ENCODE peak calls at places on chromosome 6, in five cellular contexts. One of them, this sample, is unnamed.

GRCh38 chr6:28982476-28983266 is 22.4 kb downstream of the ZNF311 start:
- DNase-seq in A549: peak; percentile 46
- DNase-seq in GM06990: no peak
- DNase-seq in fibroblast of villous mesenchyme: peak; percentile 69
- DNase-seq in mammary epithelial cell: peak; percentile 65
- DNase-seq in this sample: peak; percentile 78

GRCh38 chr6:76835289-76835688 is 628.0 kb downstream of the HTR1B start:
- DNase-seq in mammary epithelial cell: no peak
- DNase-seq in fibroblast of villous mesenchyme: no peak
- DNase-seq in A549: no peak
- DNase-seq in GM06990: no peak
- DNase-seq in this sample: no peak

GRCh38 chr6:13486679-13487121 is 700 bp downstream of the GFOD1 start:
- DNase-seq in mammary epithelial cell: peak; percentile 64
- DNase-seq in A549: peak; percentile 53
- DNase-seq in GM06990: peak; percentile 82
- DNase-seq in fibroblast of villous mesenchyme: peak; percentile 65
- DNase-seq in this sample: peak; percentile 71

GRCh38 chr6:154732824-154733609 is at the start of gene SCAF8:
- DNase-seq in mammary epithelial cell: peak; percentile 82
- DNase-seq in A549: peak; percentile 44
- DNase-seq in GM06990: peak; percentile 90
- DNase-seq in fibroblast of villous mesenchyme: peak; percentile 78
- DNase-seq in this sample: peak; percentile 78

GRCh38 chr6:40308533-40309306 is 278.4 kb downstream of the LRFN2 start:
- DNase-seq in GM06990: peak; percentile 9
- DNase-seq in mammary epithelial cell: peak; percentile 45
- DNase-seq in fibroblast of villous mesenchyme: peak; percentile 31
- DNase-seq in A549: peak; percentile 32
- DNase-seq in this sample: peak; percentile 36

GRCh38 chr6:118469468-118469867 is 78.6 kb upstream of the PLN start:
- DNase-seq in fibroblast of villous mesenchyme: peak; percentile 10
- DNase-seq in GM06990: no peak
- DNase-seq in A549: no peak
- DNase-seq in mammary epithelial cell: no peak
- DNase-seq in this sample: no peak

GRCh38 chr6:4491501-4492260 is 284.5 kb upstream of the CDYL start:
- DNase-seq in fibroblast of villous mesenchyme: peak; percentile 23
- DNase-seq in mammary epithelial cell: peak; percentile 67
- DNase-seq in A549: no peak
- DNase-seq in GM06990: no peak
- DNase-seq in this sample: peak; percentile 29

GRCh38 chr6:3575166-3575565 is 118.3 kb upstream of the SLC22A23 start:
- DNase-seq in fibroblast of villous mesenchyme: no peak
- DNase-seq in A549: no peak
- DNase-seq in GM06990: no peak
- DNase-seq in mammary epithelial cell: no peak
- DNase-seq in this sample: no peak

GRCh38 chr6:134491473-134491872 is 173.6 kb upstream of the SGK1 start:
- DNase-seq in fibroblast of villous mesenchyme: peak; percentile 93
- DNase-seq in mammary epithelial cell: peak; percentile 69
- DNase-seq in GM06990: no peak
- DNase-seq in A549: no peak
- DNase-seq in this sample: peak; percentile 56

GRCh38 chr6:159935633-159936032 is 33.2 kb upstream of the IGF2R start:
- DNase-seq in A549: no peak
- DNase-seq in GM06990: no peak
- DNase-seq in mammary epithelial cell: peak; percentile 20
- DNase-seq in fibroblast of villous mesenchyme: no peak
- DNase-seq in this sample: peak; percentile 63

GRCh38 chr6:52662031-52662430 is 8.9 kb upstream of the TMEM14A start:
- DNase-seq in A549: no peak
- DNase-seq in mammary epithelial cell: no peak
- DNase-seq in fibroblast of villous mesenchyme: no peak
- DNase-seq in GM06990: no peak
- DNase-seq in this sample: no peak

GRCh38 chr6:28657756-28658465 is 132.2 kb downstream of the GPX5 start:
- DNase-seq in mammary epithelial cell: peak; percentile 44
- DNase-seq in fibroblast of villous mesenchyme: peak; percentile 62
- DNase-seq in A549: peak; percentile 61
- DNase-seq in GM06990: peak; percentile 32
- DNase-seq in this sample: peak; percentile 81

GRCh38 chr6:156832166-156832743 is 55.1 kb downstream of the ARID1B start:
- DNase-seq in GM06990: no peak
- DNase-seq in A549: peak; percentile 9
- DNase-seq in fibroblast of villous mesenchyme: no peak
- DNase-seq in mammary epithelial cell: peak; percentile 35
- DNase-seq in this sample: peak; percentile 75

GRCh38 chr6:108937170-108937569 is 88.9 kb downstream of the ARMC2 start:
- DNase-seq in fibroblast of villous mesenchyme: no peak
- DNase-seq in GM06990: no peak
- DNase-seq in mammary epithelial cell: peak; percentile 40
- DNase-seq in A549: no peak
- DNase-seq in this sample: no peak

GRCh38 chr6:98769546-98769945 is 64.8 kb upstream of the POU3F2 start:
- DNase-seq in GM06990: no peak
- DNase-seq in mammary epithelial cell: peak; percentile 20
- DNase-seq in A549: peak; percentile 1
- DNase-seq in fibroblast of villous mesenchyme: no peak
- DNase-seq in this sample: peak; percentile 44

GRCh38 chr6:125095501-125096301 is 57.9 kb upstream of the TPD52L1 start:
- DNase-seq in mammary epithelial cell: peak; percentile 63
- DNase-seq in GM06990: no peak
- DNase-seq in fibroblast of villous mesenchyme: peak; percentile 63
- DNase-seq in A549: no peak
- DNase-seq in this sample: peak; percentile 78

GRCh38 chr6:24321538-24322162 is 36.2 kb downstream of the DCDC2 start:
- DNase-seq in fibroblast of villous mesenchyme: peak; percentile 42
- DNase-seq in mammary epithelial cell: no peak
- DNase-seq in GM06990: no peak
- DNase-seq in A549: no peak
- DNase-seq in this sample: peak; percentile 47

GRCh38 chr6:137259349-137259748 is 40.2 kb upstream of the IFNGR1 start:
- DNase-seq in fibroblast of villous mesenchyme: no peak
- DNase-seq in GM06990: no peak
- DNase-seq in A549: no peak
- DNase-seq in mammary epithelial cell: peak; percentile 58
- DNase-seq in this sample: peak; percentile 8

GRCh38 chr6:150932976-150933375 is 67.5 kb downstream of the MTHFD1L start:
- DNase-seq in mammary epithelial cell: no peak
- DNase-seq in GM06990: no peak
- DNase-seq in A549: no peak
- DNase-seq in fibroblast of villous mesenchyme: peak; percentile 57
- DNase-seq in this sample: no peak

GRCh38 chr6:7414811-7415210 is 25.2 kb downstream of the RIOK1 start:
- DNase-seq in A549: no peak
- DNase-seq in GM06990: no peak
- DNase-seq in fibroblast of villous mesenchyme: peak; percentile 95
- DNase-seq in mammary epithelial cell: no peak
- DNase-seq in this sample: peak; percentile 90

GRCh38 chr6:159203304-159204005 is 34.3 kb downstream of the FNDC1 start:
- DNase-seq in mammary epithelial cell: peak; percentile 71
- DNase-seq in A549: no peak
- DNase-seq in fibroblast of villous mesenchyme: peak; percentile 75
- DNase-seq in GM06990: no peak
- DNase-seq in this sample: peak; percentile 96

GRCh38 chr6:133241088-133241900 is at the start of gene EYA4:
- DNase-seq in mammary epithelial cell: peak; percentile 19
- DNase-seq in GM06990: peak; percentile 15
- DNase-seq in A549: peak; percentile 41
- DNase-seq in fibroblast of villous mesenchyme: peak; percentile 9
- DNase-seq in this sample: peak; percentile 26

DNA sequence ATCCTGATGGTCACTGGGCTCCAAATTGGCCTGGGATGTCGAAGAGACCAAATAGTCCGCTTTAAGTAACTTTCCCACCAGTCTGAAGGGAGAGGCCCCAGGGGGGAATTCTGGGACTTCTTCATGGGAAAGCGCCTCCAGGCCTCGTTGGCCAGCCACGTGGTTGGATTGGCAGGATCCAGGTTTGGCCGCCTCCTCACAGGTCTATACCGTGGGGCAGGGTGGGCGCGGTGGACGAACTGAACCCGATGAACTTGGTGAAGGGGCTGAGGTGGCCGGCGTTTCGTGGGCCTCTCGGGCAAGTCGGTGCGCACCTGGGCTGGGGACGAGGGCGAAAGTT is 297 bp downstream of the POM121L2 start:
- DNase-seq in GM06990: no peak
- DNase-seq in A549: no peak
- DNase-seq in fibroblast of villous mesenchyme: no peak
- DNase-seq in mammary epithelial cell: no peak
- DNase-seq in this sample: no peak
- H3K4me3 ChIP-seq in GM06990: no peak overlapping the region
- H3K4me3 ChIP-seq in A549: peak overlapping the region; percentile 62
- H3K4me3 ChIP-seq in fibroblast of villous mesenchyme: peak overlapping the region; percentile 60
- H3K4me3 ChIP-seq in mammary epithelial cell: peak overlapping the region; percentile 90
- H3K4me3 ChIP-seq in this sample: peak overlapping the region; percentile 58

DNA sequence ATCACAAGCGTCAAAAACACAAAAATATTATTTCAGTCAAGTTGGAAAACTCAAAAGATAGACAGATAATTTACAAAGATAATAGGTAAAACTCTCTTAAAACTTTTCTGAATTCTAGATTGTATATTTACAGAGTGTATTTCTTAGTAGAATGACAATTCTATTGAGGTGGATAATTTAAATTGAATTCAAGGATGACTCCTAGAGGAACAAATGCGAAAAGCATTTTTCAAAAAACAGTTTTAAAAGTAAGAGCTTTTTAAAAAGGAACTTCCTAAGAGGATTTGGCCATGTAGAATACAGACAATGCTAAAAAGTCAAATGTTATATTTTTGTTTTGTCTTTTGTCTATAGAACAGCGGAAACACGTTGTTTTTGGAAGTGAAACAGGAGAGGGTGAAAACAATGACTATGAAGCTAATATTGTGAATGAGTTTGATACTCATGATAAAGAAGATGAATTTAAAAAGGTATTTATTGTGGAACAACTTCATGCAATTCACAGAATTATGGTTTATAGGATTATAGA is 90.1 kb downstream of the DNAH8 start:
- DNase-seq in A549: no peak
- DNase-seq in GM06990: no peak
- DNase-seq in mammary epithelial cell: no peak
- DNase-seq in fibroblast of villous mesenchyme: no peak
- DNase-seq in this sample: no peak
- TF ChIP-seq CTCF in A549: no peak
- TF ChIP-seq CTCF in GM06990: no peak
- TF ChIP-seq CTCF in mammary epithelial cell: no peak
- TF ChIP-seq CTCF in fibroblast of villous mesenchyme: no peak
- TF ChIP-seq CTCF in this sample: no peak

GRCh38 chr6:15280961-15281360 is 35.1 kb downstream of the JARID2 start:
- DNase-seq in A549: no peak
- DNase-seq in mammary epithelial cell: no peak
- DNase-seq in fibroblast of villous mesenchyme: no peak
- DNase-seq in GM06990: no peak
- DNase-seq in this sample: no peak

GRCh38 chr6:15279047-15279661 is 33.3 kb downstream of the JARID2 start:
- DNase-seq in GM06990: no peak
- DNase-seq in A549: no peak
- DNase-seq in mammary epithelial cell: no peak
- DNase-seq in fibroblast of villous mesenchyme: no peak
- DNase-seq in this sample: no peak

GRCh38 chr6:15282334-15282733 is 36.5 kb downstream of the JARID2 start:
- DNase-seq in fibroblast of villous mesenchyme: no peak
- DNase-seq in A549: no peak
- DNase-seq in GM06990: no peak
- DNase-seq in mammary epithelial cell: no peak
- DNase-seq in this sample: no peak

GRCh38 chr6:15283986-15284361 is 38.1 kb downstream of the JARID2 start:
- DNase-seq in fibroblast of villous mesenchyme: peak; percentile 93
- DNase-seq in mammary epithelial cell: no peak
- DNase-seq in GM06990: no peak
- DNase-seq in A549: no peak
- DNase-seq in this sample: peak; percentile 40

GRCh38 chr6:15280023-15280422 is 34.2 kb downstream of the JARID2 start:
- DNase-seq in mammary epithelial cell: no peak
- DNase-seq in A549: no peak
- DNase-seq in GM06990: no peak
- DNase-seq in fibroblast of villous mesenchyme: peak; percentile 59
- DNase-seq in this sample: peak; percentile 69
- H3K4me3 ChIP-seq in mammary epithelial cell: no peak overlapping the region
- H3K4me3 ChIP-seq in A549: no peak overlapping the region
- H3K4me3 ChIP-seq in GM06990: no peak overlapping the region
- H3K4me3 ChIP-seq in fibroblast of villous mesenchyme: no peak overlapping the region
- H3K4me3 ChIP-seq in this sample: no peak overlapping the region

DNA sequence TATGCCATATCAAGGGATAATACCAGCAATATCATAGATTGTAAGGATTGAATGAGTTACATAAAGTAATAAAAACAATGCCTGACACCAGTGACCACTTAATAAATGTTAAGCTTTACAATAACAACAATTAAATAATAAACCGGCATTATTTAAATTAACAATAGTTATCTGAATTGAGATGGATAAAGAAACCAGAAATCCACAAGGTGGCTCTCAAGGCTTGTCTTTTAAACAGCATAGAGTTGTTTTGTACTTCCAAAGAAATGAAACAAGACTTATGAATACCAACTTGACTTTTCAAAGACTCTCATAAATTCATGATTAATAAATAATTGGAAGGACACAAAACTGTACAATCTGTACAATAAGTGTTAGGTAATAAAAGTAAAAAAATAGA is 203.1 kb downstream of the ASCC3 start:
- DNase-seq in fibroblast of villous mesenchyme: peak; percentile 17
- DNase-seq in A549: no peak
- DNase-seq in GM06990: no peak
- DNase-seq in mammary epithelial cell: no peak
- DNase-seq in this sample: peak; percentile 26
- TF ChIP-seq CTCF in fibroblast of villous mesenchyme: peak; percentile 15
- TF ChIP-seq CTCF in A549: peak; percentile 26
- TF ChIP-seq CTCF in GM06990: no peak
- TF ChIP-seq CTCF in mammary epithelial cell: no peak
- TF ChIP-seq CTCF in this sample: no peak

DNA sequence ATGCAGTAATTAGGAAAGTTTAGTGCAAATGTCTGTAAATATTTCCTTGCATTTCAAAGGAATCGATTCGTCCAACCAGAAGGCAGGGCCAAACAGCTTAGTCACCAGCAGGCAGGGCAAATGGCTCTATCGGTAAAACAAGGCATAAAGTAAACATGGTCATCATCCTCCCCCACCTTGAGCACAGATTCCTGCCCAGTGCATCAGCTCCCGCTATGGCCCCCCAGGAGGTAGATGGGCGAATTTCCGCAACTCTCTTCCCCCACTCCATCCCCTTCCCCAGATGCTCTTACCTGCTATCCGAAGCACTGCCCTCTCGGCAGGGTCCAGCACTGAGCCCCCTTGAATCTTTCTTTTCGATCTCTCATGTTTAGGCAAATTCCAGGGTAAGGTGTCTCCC is 103.8 kb upstream of the BEND6 start:
- DNase-seq in A549: no peak
- DNase-seq in fibroblast of villous mesenchyme: no peak
- DNase-seq in GM06990: peak; percentile 29
- DNase-seq in mammary epithelial cell: peak; percentile 51
- DNase-seq in this sample: no peak
- H3K4me3 ChIP-seq in A549: no peak overlapping the region
- H3K4me3 ChIP-seq in fibroblast of villous mesenchyme: peak overlapping the region; percentile 56
- H3K4me3 ChIP-seq in GM06990: peak overlapping the region; percentile 72
- H3K4me3 ChIP-seq in mammary epithelial cell: peak overlapping the region; percentile 41
- H3K4me3 ChIP-seq in this sample: peak overlapping the region; percentile 53